ENCODE peak calls at places on chromosomes 11 and 22, in seven cellular contexts. W is nephron progenitor cell, J is ovary, Q is A673, B is A549, R is GM23338, F is AG04449. H is an unnamed sample.

GRCh38 chr11:69333906-69334305 is 40.0 kb downstream of the MYEOV start:
- DNase-seq in W (no peak), J (no peak), Q (no peak), B (no peak), R (no peak), F (no peak), H (no peak)

GRCh38 chr11:86456075-86456939 is 81.6 kb downstream of the CCDC81 start:
- DNase-seq in W (peak), J (peak), Q (peak), B (peak), R (peak), F (no peak), H (peak)

GRCh38 chr11:75445315-75445953 is 12.4 kb upstream of the KLHL35 start:
- DNase-seq in W (peak), J (peak), Q (peak), B (peak), R (peak), F (no peak), H (peak)

GRCh38 chr22:24325105-24325757 is 54.6 kb downstream of the SPECC1L start:
- DNase-seq in W (no peak), J (no peak), Q (peak), B (peak), R (peak), F (peak), H (peak)

GRCh38 chr11:77049081-77049480 is 14.9 kb downstream of the B3GNT6 start:
- DNase-seq in W (no peak), J (no peak), Q (no peak), B (no peak), R (no peak), F (no peak), H (no peak)

GRCh38 chr11:102794382-102794781 is 3.6 kb downstream of the MMP1 start:
- DNase-seq in W (peak), J (no peak), Q (peak), B (peak), R (peak), F (no peak), H (peak)

GRCh38 chr11:81010631-81011030 is 1569.8 kb upstream of the TENM4 start:
- DNase-seq in W (no peak), J (no peak), Q (no peak), B (no peak), R (no peak), F (no peak), H (no peak)

GRCh38 chr11:66106786-66107599 is 36.9 kb downstream of the PACS1 start:
- DNase-seq in W (no peak), J (no peak), Q (no peak), B (no peak), R (peak), F (no peak), H (no peak)

GRCh38 chr11:10097615-10098014 is 196.4 kb downstream of the SBF2 start:
- DNase-seq in W (no peak), J (no peak), Q (no peak), B (no peak), R (no peak), F (no peak), H (no peak)

GRCh38 chr11:12725863-12726666 is 51.8 kb downstream of the TEAD1 start:
- DNase-seq in W (no peak), J (no peak), Q (no peak), B (no peak), R (no peak), F (no peak), H (no peak)

GRCh38 chr22:34973926-34974325 is 92.0 kb upstream of the ISX start:
- DNase-seq in W (no peak), J (no peak), Q (no peak), B (no peak), R (no peak), F (peak), H (no peak)

GRCh38 chr22:30602049-30602448 is 4.9 kb upstream of the TCN2 start:
- DNase-seq in W (no peak), J (no peak), Q (peak), B (no peak), R (peak), F (no peak), H (no peak)

GRCh38 chr11:77181226-77181625 is 53.2 kb downstream of the MYO7A start:
- DNase-seq in W (no peak), J (no peak), Q (no peak), B (no peak), R (no peak), F (no peak), H (no peak)

GRCh38 chr11:74024630-74025029 is 15.7 kb upstream of the UCP3 start:
- DNase-seq in W (no peak), J (no peak), Q (no peak), B (no peak), R (no peak), F (peak), H (no peak)

GRCh38 chr11:70594031-70594430 is 195.7 kb downstream of the CTTN start:
- DNase-seq in W (no peak), J (no peak), Q (no peak), B (no peak), R (no peak), F (no peak), H (no peak)

GRCh38 chr11:13137778-13138400 is 128.8 kb downstream of the RASSF10 start:
- DNase-seq in W (no peak), J (no peak), Q (no peak), B (no peak), R (no peak), F (no peak), H (no peak)

GRCh38 chr11:72085836-72086475 is 5.3 kb downstream of the LRRC51 start:
- DNase-seq in W (no peak), J (no peak), Q (no peak), B (no peak), R (peak), F (no peak), H (no peak)

GRCh38 chr22:19597399-19597735 is 73.2 kb upstream of the CLDN5 start:
- DNase-seq in W (no peak), J (no peak), Q (no peak), B (no peak), R (no peak), F (no peak), H (no peak)

GRCh38 chr11:44537679-44538078 is 27.8 kb upstream of the CD82 start:
- DNase-seq in W (no peak), J (no peak), Q (no peak), B (no peak), R (no peak), F (no peak), H (peak)

GRCh38 chr11:134470238-134470637 is 58.2 kb upstream of the B3GAT1 start:
- DNase-seq in W (no peak), J (no peak), Q (no peak), B (no peak), R (no peak), F (no peak), H (no peak)

GRCh38 chr11:44889266-44889665 is 61.4 kb downstream of the TP53I11 start:
- DNase-seq in W (no peak), J (no peak), Q (no peak), B (no peak), R (no peak), F (no peak), H (no peak)

GRCh38 chr22:26576026-26576680 is 13.8 kb downstream of the TPST2 start:
- DNase-seq in W (no peak), J (no peak), Q (no peak), B (no peak), R (no peak), F (no peak), H (no peak)

GRCh38 chr22:49921508-49922278 is 3.3 kb downstream of the CRELD2 start:
- DNase-seq in W (no peak), J (no peak), Q (no peak), B (no peak), R (no peak), F (no peak), H (no peak)

GRCh38 chr22:49924113-49924833 is 5.8 kb downstream of the CRELD2 start:
- DNase-seq in W (no peak), J (no peak), Q (no peak), B (no peak), R (no peak), F (no peak), H (no peak)

GRCh38 chr22:49922926-49923325 is 4.5 kb downstream of the CRELD2 start:
- DNase-seq in W (no peak), J (no peak), Q (no peak), B (no peak), R (no peak), F (no peak), H (no peak)

GRCh38 chr22:49922484-49922883 is 4.0 kb downstream of the CRELD2 start:
- DNase-seq in W (no peak), J (no peak), Q (no peak), B (no peak), R (no peak), F (no peak), H (no peak)

DNA sequence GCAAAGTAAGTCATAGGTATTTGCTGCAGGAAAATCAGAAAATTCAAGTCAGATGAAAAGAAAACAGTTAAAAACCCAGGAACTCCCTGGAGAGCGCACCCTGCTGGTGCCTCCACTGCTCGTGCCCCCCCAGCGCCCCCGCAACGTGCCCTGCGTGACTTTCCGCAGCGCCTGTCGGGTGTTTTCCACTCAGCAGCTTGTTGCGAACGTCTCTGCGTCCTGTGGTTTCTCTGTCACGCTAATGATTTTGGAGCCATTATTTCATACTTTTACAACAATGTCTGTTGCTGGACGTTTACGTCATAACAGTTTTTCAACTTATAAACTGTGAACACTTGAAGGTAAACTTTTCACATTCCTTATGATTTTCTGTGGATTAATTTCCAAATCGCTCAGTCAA is 5.0 kb downstream of the CRELD2 start:
- DNase-seq in W (no peak), J (no peak), Q (peak), B (no peak), R (no peak), F (no peak), H (peak)
- TF ChIP-seq CTCF in W (no peak), J (no peak), Q (peak), B (no peak), R (peak), F (no peak), H (peak)

DNA sequence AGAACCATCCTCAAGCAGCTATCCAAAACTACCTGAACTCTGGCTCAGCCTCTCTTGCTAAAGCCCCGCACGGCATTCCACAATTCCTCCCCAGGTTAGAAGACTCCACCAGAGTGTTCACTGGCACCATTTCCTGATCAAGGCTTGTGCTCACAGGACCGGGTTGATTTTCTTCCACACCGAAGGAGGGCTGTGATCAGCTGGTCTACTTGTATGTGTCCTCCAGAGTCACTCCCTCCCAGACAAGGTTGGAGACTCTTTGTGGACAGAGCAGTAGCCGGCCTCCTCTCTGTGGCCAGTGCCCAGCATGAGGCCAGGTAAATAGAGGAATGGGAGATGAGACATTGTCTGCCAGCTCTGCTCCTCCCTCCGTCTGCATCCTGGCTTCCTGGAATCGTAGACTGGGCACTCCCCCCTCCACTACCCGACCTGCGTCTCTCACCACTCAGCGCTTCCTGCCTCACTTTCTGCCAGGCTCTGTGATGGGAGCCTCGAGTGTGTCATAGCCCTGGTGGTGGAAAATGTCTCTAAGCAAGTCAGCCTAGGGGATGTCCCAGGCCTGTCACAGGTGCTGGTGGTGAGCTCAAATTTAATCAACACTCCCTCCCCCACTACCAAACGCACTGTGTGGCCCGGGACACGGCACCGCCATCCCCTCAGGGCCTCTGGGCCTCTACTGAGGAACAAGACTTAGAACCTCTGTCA is 12.5 kb upstream of the TMPRSS6 start:
- DNase-seq in W (no peak), J (no peak), Q (no peak), B (no peak), R (peak), F (no peak), H (peak)
- TF ChIP-seq CTCF in W (no peak), J (no peak), Q (no peak), B (no peak), R (no peak), F (no peak), H (no peak)

GRCh38 chr22:22704156-22704946 is 59.9 kb downstream of the GGTLC2 start:
- DNase-seq in W (no peak), J (no peak), Q (no peak), B (no peak), R (no peak), F (no peak), H (no peak)
- TF ChIP-seq CTCF in W (no peak), J (no peak), Q (no peak), B (no peak), R (no peak), F (no peak), H (no peak)

GRCh38 chr11:124669193-124669592 is 4.3 kb downstream of the SIAE start:
- DNase-seq in W (peak), J (peak), Q (peak), B (peak), R (peak), F (no peak), H (peak)

GRCh38 chr11:124672531-124673215 is 866 bp downstream of the SIAE start:
- DNase-seq in W (no peak), J (no peak), Q (no peak), B (no peak), R (no peak), F (no peak), H (no peak)

GRCh38 chr11:124667601-124668000 is 5.9 kb downstream of the SIAE start:
- DNase-seq in W (no peak), J (no peak), Q (no peak), B (no peak), R (no peak), F (no peak), H (no peak)

GRCh38 chr11:124673333-124674167 is at the start of the genes SIAE and SPA17:
- DNase-seq in W (peak), J (peak), Q (peak), B (peak), R (peak), F (peak), H (peak)

DNA sequence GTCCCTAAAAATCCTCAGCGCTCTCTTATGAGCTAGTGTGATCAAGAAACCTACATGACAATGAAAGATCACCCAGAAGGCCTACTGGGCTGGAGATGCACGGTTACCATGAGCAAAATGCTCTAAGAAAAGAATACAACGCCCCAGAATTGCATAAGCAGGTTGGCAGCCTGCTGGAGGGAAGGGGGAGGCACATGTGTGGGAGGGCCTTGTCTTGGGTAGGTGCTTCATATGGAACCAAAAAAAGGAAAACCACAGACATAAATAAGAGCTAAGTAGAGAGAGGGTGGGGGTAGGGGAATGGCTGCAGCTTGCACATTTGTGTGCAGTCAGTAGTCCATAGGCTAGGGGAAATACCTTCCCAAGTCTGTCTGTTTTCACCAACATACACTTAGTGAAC is 2.8 kb downstream of the SIAE start:
- DNase-seq in W (no peak), J (no peak), Q (peak), B (no peak), R (peak), F (no peak), H (no peak)
- TF ChIP-seq CTCF in W (no peak), J (no peak), Q (no peak), B (no peak), R (no peak), F (no peak), H (no peak)

GRCh38 chr11:37657645-37658044 is 1059.6 kb upstream of the RAG2 start:
- DNase-seq in W (no peak), J (no peak), Q (peak), B (no peak), R (no peak), F (no peak), H (no peak)
- TF ChIP-seq CTCF in W (peak), J (no peak), Q (peak), B (no peak), R (no peak), F (peak), H (no peak)

DNA sequence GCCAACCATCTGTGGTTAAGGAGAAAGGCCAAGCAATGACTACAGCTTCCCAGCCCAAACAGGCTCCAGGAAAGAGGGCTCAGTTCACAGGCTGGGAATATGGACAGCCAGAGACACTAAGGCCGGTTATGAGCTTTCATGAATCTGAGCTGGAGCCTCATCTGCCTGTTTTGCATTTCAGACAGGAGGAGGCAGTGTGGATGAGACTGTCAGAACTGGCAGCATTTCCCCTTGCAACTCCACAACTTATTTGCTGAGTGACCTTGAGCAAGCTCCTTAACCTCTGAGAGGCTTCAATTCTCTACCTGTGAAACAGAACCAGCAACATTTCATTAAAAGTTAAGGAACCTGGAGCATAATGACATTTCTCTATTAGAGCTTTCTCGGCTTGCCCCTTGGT is 264.0 kb downstream of the ETS1 start:
- DNase-seq in W (no peak), J (no peak), Q (no peak), B (no peak), R (peak), F (no peak), H (peak)
- TF ChIP-seq CTCF in W (no peak), J (no peak), Q (peak), B (no peak), R (peak), F (peak), H (peak)

DNA sequence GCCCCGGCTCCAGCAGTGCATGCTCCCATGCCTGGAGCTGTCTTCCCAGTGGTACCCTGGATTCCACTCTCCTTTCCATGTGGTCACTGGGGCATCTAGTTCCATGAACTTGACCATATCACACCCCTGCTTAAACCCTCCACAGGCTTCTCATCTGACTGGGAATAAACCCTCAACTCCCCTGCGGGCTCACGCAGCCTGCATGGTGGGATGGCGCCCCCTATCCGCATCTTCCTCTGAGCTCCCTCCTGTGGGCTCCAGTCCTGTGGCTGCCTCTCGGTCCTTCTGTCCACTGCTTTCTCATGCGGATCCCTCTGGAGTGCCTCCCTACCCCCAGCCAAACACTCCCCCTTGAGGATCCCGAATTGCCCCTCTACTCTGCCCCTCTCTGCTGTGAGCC is 41.4 kb upstream of the TTLL12 start:
- DNase-seq in W (peak), J (no peak), Q (peak), B (peak), R (peak), F (no peak), H (peak)
- TF ChIP-seq CTCF in W (peak), J (no peak), Q (peak), B (peak), R (peak), F (peak), H (no peak)

GRCh38 chr11:120182790-120183491 is 27.9 kb upstream of the OAF start:
- DNase-seq in W (peak), J (peak), Q (no peak), B (no peak), R (peak), F (no peak), H (no peak)
- TF ChIP-seq CTCF in W (peak), J (no peak), Q (peak), B (no peak), R (peak), F (peak), H (peak)

H was measured in GM10248.